ENCODE peak calls at places on chromosomes 16 and 17, in six cellular contexts. V, A, N, E, Z and C are unnamed samples.

GRCh38 chr17:41772218-41772585 is 14.3 kb downstream of the JUP start:
- DNase-seq in V (no peak), A (peak), N (no peak), E (no peak), Z (peak), C (no peak)

GRCh38 chr16:82655315-82655714 is 28.5 kb downstream of the CDH13 start:
- DNase-seq in V (no peak), A (no peak), N (peak), E (peak), Z (no peak), C (no peak)

GRCh38 chr16:78893340-78893739 is 707.2 kb downstream of the MAF start:
- DNase-seq in V (no peak), A (no peak), N (no peak), E (no peak), Z (no peak), C (no peak)

GRCh38 chr17:78648293-78648692 is 71.1 kb upstream of the DNAH17 start:
- DNase-seq in V (no peak), A (no peak), N (no peak), E (no peak), Z (no peak), C (no peak)

GRCh38 chr17:55303701-55304145 is 39.0 kb downstream of the HLF start:
- DNase-seq in V (no peak), A (no peak), N (no peak), E (peak), Z (no peak), C (no peak)

GRCh38 chr17:17067277-17067676 is 25.0 kb downstream of the MPRIP start:
- DNase-seq in V (no peak), A (peak), N (peak), E (peak), Z (peak), C (no peak)

GRCh38 chr16:76748698-76749097 is 442.3 kb upstream of the MON1B start:
- DNase-seq in V (no peak), A (no peak), N (no peak), E (no peak), Z (no peak), C (no peak)

GRCh38 chr16:87952751-87953150 is 1.5 kb downstream of the BANP start:
- DNase-seq in V (no peak), A (no peak), N (no peak), E (no peak), Z (no peak), C (no peak)

GRCh38 chr16:78485188-78485898 is 385.9 kb downstream of the WWOX start:
- DNase-seq in V (no peak), A (no peak), N (no peak), E (no peak), Z (no peak), C (no peak)

GRCh38 chr17:2948721-2949468 is 114.5 kb downstream of the OR1D5 start:
- DNase-seq in V (no peak), A (no peak), N (no peak), E (no peak), Z (no peak), C (no peak)

GRCh38 chr16:19182487-19182886 is 14.4 kb downstream of the SYT17 start:
- DNase-seq in V (no peak), A (no peak), N (no peak), E (no peak), Z (no peak), C (no peak)

GRCh38 chr17:82593590-82594087 is 54.6 kb downstream of the WDR45B start:
- DNase-seq in V (no peak), A (no peak), N (no peak), E (no peak), Z (no peak), C (no peak)

GRCh38 chr17:5373112-5373511 is 46.4 kb downstream of the NUP88 start:
- DNase-seq in V (no peak), A (no peak), N (no peak), E (no peak), Z (no peak), C (no peak)

GRCh38 chr17:57612202-57613071 is 132.7 kb downstream of the CCDC182 start:
- DNase-seq in V (no peak), A (no peak), N (no peak), E (no peak), Z (no peak), C (no peak)

GRCh38 chr17:38914741-38915638 is 10.4 kb upstream of the LASP1NB start:
- DNase-seq in V (no peak), A (no peak), N (no peak), E (no peak), Z (no peak), C (no peak)